ENCODE peak calls at places on chromosome 12, in ten cellular contexts. One of them, this sample, is unnamed.

GRCh38 chr12:89348894-89349669 is 3.2 kb downstream of the DUSP6 start:
- DNase-seq in uterus: no peak
- DNase-seq in tibial nerve: no peak
- DNase-seq in K562: no peak
- DNase-seq in suprapubic skin: no peak
- DNase-seq in HepG2: no peak
- DNase-seq in heart left ventricle: no peak
- DNase-seq in A549: no peak
- DNase-seq in ovary: no peak
- DNase-seq in adrenal gland: no peak
- DNase-seq in this sample: no peak

GRCh38 chr12:1870998-1871917 is 47.2 kb downstream of the CACNA2D4 start:
- DNase-seq in K562: no peak
- DNase-seq in A549: no peak
- DNase-seq in tibial nerve: no peak
- DNase-seq in ovary: no peak
- DNase-seq in adrenal gland: no peak
- DNase-seq in HepG2: no peak
- DNase-seq in uterus: no peak
- DNase-seq in suprapubic skin: no peak
- DNase-seq in heart left ventricle: no peak
- DNase-seq in this sample: no peak

GRCh38 chr12:75205556-75205955 is 4.1 kb downstream of the KCNC2 start:
- DNase-seq in suprapubic skin: no peak
- DNase-seq in heart left ventricle: no peak
- DNase-seq in tibial nerve: no peak
- DNase-seq in uterus: no peak
- DNase-seq in A549: no peak
- DNase-seq in adrenal gland: no peak
- DNase-seq in ovary: no peak
- DNase-seq in HepG2: no peak
- DNase-seq in K562: no peak
- DNase-seq in this sample: no peak

GRCh38 chr12:89469361-89469760 is 55.2 kb downstream of the GALNT4 start:
- DNase-seq in A549: no peak
- DNase-seq in heart left ventricle: no peak
- DNase-seq in uterus: no peak
- DNase-seq in K562: no peak
- DNase-seq in ovary: no peak
- DNase-seq in tibial nerve: no peak
- DNase-seq in HepG2: no peak
- DNase-seq in adrenal gland: no peak
- DNase-seq in suprapubic skin: no peak
- DNase-seq in this sample: no peak

GRCh38 chr12:45435945-45436710 is 220.2 kb downstream of the ANO6 start:
- DNase-seq in heart left ventricle: no peak
- DNase-seq in tibial nerve: no peak
- DNase-seq in ovary: no peak
- DNase-seq in A549: no peak
- DNase-seq in adrenal gland: no peak
- DNase-seq in uterus: no peak
- DNase-seq in K562: no peak
- DNase-seq in suprapubic skin: no peak
- DNase-seq in HepG2: no peak
- DNase-seq in this sample: no peak

GRCh38 chr12:4545195-4545594 is 6.5 kb downstream of the RAD51AP1 start:
- DNase-seq in tibial nerve: no peak
- DNase-seq in adrenal gland: no peak
- DNase-seq in suprapubic skin: no peak
- DNase-seq in HepG2: no peak
- DNase-seq in heart left ventricle: no peak
- DNase-seq in A549: no peak
- DNase-seq in K562: no peak
- DNase-seq in uterus: no peak
- DNase-seq in ovary: no peak
- DNase-seq in this sample: no peak

GRCh38 chr12:32331133-32331532 is 68.2 kb upstream of the FGD4 start:
- DNase-seq in K562: no peak
- DNase-seq in HepG2: peak
- DNase-seq in uterus: no peak
- DNase-seq in suprapubic skin: no peak
- DNase-seq in A549: no peak
- DNase-seq in adrenal gland: no peak
- DNase-seq in heart left ventricle: no peak
- DNase-seq in ovary: no peak
- DNase-seq in tibial nerve: no peak
- DNase-seq in this sample: no peak

GRCh38 chr12:125100551-125101434 is 35.6 kb downstream of the AACS start:
- DNase-seq in ovary: no peak
- DNase-seq in adrenal gland: no peak
- DNase-seq in A549: peak
- DNase-seq in heart left ventricle: no peak
- DNase-seq in HepG2: peak
- DNase-seq in tibial nerve: no peak
- DNase-seq in K562: no peak
- DNase-seq in uterus: no peak
- DNase-seq in suprapubic skin: no peak
- DNase-seq in this sample: no peak

GRCh38 chr12:47574252-47575021 is 131.4 kb downstream of the RPAP3 start:
- DNase-seq in K562: no peak
- DNase-seq in adrenal gland: no peak
- DNase-seq in ovary: no peak
- DNase-seq in HepG2: no peak
- DNase-seq in A549: no peak
- DNase-seq in suprapubic skin: no peak
- DNase-seq in tibial nerve: no peak
- DNase-seq in uterus: no peak
- DNase-seq in heart left ventricle: no peak
- DNase-seq in this sample: no peak

GRCh38 chr12:107622005-107622404 is 63.6 kb upstream of the PWP1 start:
- DNase-seq in A549: peak
- DNase-seq in HepG2: peak
- DNase-seq in K562: peak
- DNase-seq in suprapubic skin: no peak
- DNase-seq in ovary: no peak
- DNase-seq in heart left ventricle: no peak
- DNase-seq in uterus: no peak
- DNase-seq in adrenal gland: no peak
- DNase-seq in tibial nerve: no peak
- DNase-seq in this sample: no peak

GRCh38 chr12:113422030-113422900 is at the start of gene SDSL:
- DNase-seq in heart left ventricle: peak
- DNase-seq in A549: peak
- DNase-seq in ovary: peak
- DNase-seq in HepG2: peak
- DNase-seq in adrenal gland: peak
- DNase-seq in tibial nerve: peak
- DNase-seq in suprapubic skin: peak
- DNase-seq in K562: peak
- DNase-seq in uterus: peak
- DNase-seq in this sample: peak

GRCh38 chr12:28787151-28787550 is 361.9 kb upstream of the FAR2 start:
- DNase-seq in K562: no peak
- DNase-seq in ovary: no peak
- DNase-seq in A549: no peak
- DNase-seq in suprapubic skin: no peak
- DNase-seq in uterus: no peak
- DNase-seq in tibial nerve: no peak
- DNase-seq in heart left ventricle: no peak
- DNase-seq in HepG2: no peak
- DNase-seq in adrenal gland: no peak
- DNase-seq in this sample: no peak

GRCh38 chr12:52044284-52044983 is 6.8 kb upstream of the NR4A1 start:
- DNase-seq in ovary: peak
- DNase-seq in adrenal gland: peak
- DNase-seq in A549: no peak
- DNase-seq in HepG2: no peak
- DNase-seq in suprapubic skin: peak
- DNase-seq in uterus: peak
- DNase-seq in tibial nerve: peak
- DNase-seq in heart left ventricle: peak
- DNase-seq in K562: no peak
- DNase-seq in this sample: peak

GRCh38 chr12:116266220-116266619 is 11.3 kb downstream of the MED13L start:
- DNase-seq in adrenal gland: no peak
- DNase-seq in suprapubic skin: no peak
- DNase-seq in ovary: no peak
- DNase-seq in heart left ventricle: no peak
- DNase-seq in A549: peak
- DNase-seq in HepG2: no peak
- DNase-seq in tibial nerve: no peak
- DNase-seq in K562: no peak
- DNase-seq in uterus: no peak
- DNase-seq in this sample: no peak

GRCh38 chr12:132424811-132425210 is 65.1 kb upstream of the FBRSL1 start:
- DNase-seq in ovary: no peak
- DNase-seq in uterus: no peak
- DNase-seq in suprapubic skin: no peak
- DNase-seq in adrenal gland: no peak
- DNase-seq in A549: no peak
- DNase-seq in tibial nerve: no peak
- DNase-seq in HepG2: no peak
- DNase-seq in K562: no peak
- DNase-seq in heart left ventricle: no peak
- DNase-seq in this sample: no peak

GRCh38 chr12:88658009-88658408 is 77.7 kb upstream of the KITLG start:
- DNase-seq in A549: no peak
- DNase-seq in ovary: no peak
- DNase-seq in uterus: no peak
- DNase-seq in adrenal gland: no peak
- DNase-seq in tibial nerve: peak
- DNase-seq in HepG2: no peak
- DNase-seq in K562: no peak
- DNase-seq in suprapubic skin: no peak
- DNase-seq in heart left ventricle: peak
- DNase-seq in this sample: no peak

GRCh38 chr12:68980476-68981212 is 47.7 kb upstream of the CPM start:
- DNase-seq in tibial nerve: no peak
- DNase-seq in suprapubic skin: no peak
- DNase-seq in uterus: no peak
- DNase-seq in K562: no peak
- DNase-seq in ovary: no peak
- DNase-seq in adrenal gland: no peak
- DNase-seq in A549: no peak
- DNase-seq in heart left ventricle: no peak
- DNase-seq in HepG2: no peak
- DNase-seq in this sample: no peak

GRCh38 chr12:124093297-124093696 is 120.3 kb downstream of the ZNF664 start:
- DNase-seq in ovary: no peak
- DNase-seq in tibial nerve: no peak
- DNase-seq in suprapubic skin: no peak
- DNase-seq in adrenal gland: no peak
- DNase-seq in A549: no peak
- DNase-seq in uterus: no peak
- DNase-seq in K562: no peak
- DNase-seq in HepG2: no peak
- DNase-seq in heart left ventricle: no peak
- DNase-seq in this sample: no peak

DNA sequence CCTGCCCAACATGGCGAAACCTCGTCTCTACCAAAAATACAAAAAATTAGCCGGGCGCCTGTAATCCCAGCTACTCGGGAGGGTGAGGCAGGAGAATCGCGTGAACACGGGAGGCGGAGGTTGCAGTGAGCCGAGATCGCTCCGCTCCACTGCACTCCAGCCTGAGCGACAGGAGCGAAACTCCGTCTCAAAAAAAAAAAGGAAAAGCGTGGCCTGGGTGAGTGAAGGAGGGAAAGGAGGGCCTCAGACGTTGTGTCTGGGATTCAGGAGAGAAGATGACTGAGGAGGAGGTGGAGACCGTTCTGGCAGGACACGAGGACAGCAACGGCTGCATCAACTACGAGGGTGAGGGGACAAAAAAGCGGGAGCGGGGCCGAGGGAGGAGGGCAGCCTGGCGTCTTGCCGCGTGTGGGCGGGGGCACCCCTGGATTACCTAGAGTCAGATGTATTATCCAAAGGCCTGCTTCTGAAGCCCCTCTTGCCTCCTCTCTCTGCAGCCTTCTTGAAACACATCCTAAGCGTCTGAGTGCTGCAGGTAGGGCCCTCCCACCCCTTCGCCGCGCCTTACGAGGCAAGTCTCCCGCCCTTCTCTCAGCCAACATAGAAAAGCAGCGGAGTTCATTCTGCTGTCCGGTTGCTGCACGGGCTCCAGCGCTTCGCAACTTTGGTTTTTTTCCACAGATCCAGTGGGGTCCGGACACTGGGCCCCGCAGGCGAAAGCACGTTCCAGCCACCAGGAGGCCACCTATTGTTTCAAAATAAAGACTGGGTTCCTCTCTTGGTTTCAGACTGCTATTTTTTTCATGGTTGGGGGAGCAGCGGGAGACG is 744 bp upstream of the MYL6 start:
- DNase-seq in HepG2: peak
- DNase-seq in uterus: peak
- DNase-seq in A549: peak
- DNase-seq in ovary: peak
- DNase-seq in tibial nerve: peak
- DNase-seq in K562: no peak
- DNase-seq in heart left ventricle: peak
- DNase-seq in adrenal gland: peak
- DNase-seq in suprapubic skin: peak
- DNase-seq in this sample: peak
- TF ChIP-seq POLR2A in HepG2: no peak
- TF ChIP-seq POLR2A in uterus: peak
- TF ChIP-seq POLR2A in A549: peak
- TF ChIP-seq POLR2A in ovary: no peak
- TF ChIP-seq POLR2A in tibial nerve: peak
- TF ChIP-seq POLR2A in K562: peak
- TF ChIP-seq POLR2A in heart left ventricle: peak
- TF ChIP-seq POLR2A in adrenal gland: peak
- TF ChIP-seq POLR2A in suprapubic skin: no peak
- TF ChIP-seq POLR2A in this sample: no peak

GRCh38 chr12:54329756-54330155 is 4.8 kb downstream of the COPZ1 start:
- DNase-seq in suprapubic skin: no peak
- DNase-seq in HepG2: peak
- DNase-seq in ovary: no peak
- DNase-seq in tibial nerve: no peak
- DNase-seq in uterus: no peak
- DNase-seq in K562: no peak
- DNase-seq in A549: no peak
- DNase-seq in adrenal gland: no peak
- DNase-seq in heart left ventricle: no peak
- DNase-seq in this sample: no peak
- H3K27ac ChIP-seq in suprapubic skin: no peak
- H3K27ac ChIP-seq in HepG2: peak
- H3K27ac ChIP-seq in ovary: no peak
- H3K27ac ChIP-seq in tibial nerve: no peak
- H3K27ac ChIP-seq in uterus: no peak
- H3K27ac ChIP-seq in K562: no peak
- H3K27ac ChIP-seq in A549: no peak
- H3K27ac ChIP-seq in adrenal gland: no peak
- H3K27ac ChIP-seq in heart left ventricle: no peak
- H3K27ac ChIP-seq in this sample: peak

GRCh38 chr12:65961731-65962130 is 137.4 kb downstream of the HMGA2 start:
- DNase-seq in adrenal gland: no peak
- DNase-seq in ovary: no peak
- DNase-seq in tibial nerve: no peak
- DNase-seq in HepG2: no peak
- DNase-seq in uterus: no peak
- DNase-seq in heart left ventricle: no peak
- DNase-seq in A549: no peak
- DNase-seq in K562: no peak
- DNase-seq in suprapubic skin: no peak
- DNase-seq in this sample: no peak
- H3K4me3 ChIP-seq in adrenal gland: no peak
- H3K4me3 ChIP-seq in ovary: no peak
- H3K4me3 ChIP-seq in tibial nerve: no peak
- H3K4me3 ChIP-seq in HepG2: no peak
- H3K4me3 ChIP-seq in uterus: no peak
- H3K4me3 ChIP-seq in heart left ventricle: no peak
- H3K4me3 ChIP-seq in A549: no peak
- H3K4me3 ChIP-seq in K562: no peak
- H3K4me3 ChIP-seq in suprapubic skin: no peak
- H3K4me3 ChIP-seq in this sample: no peak

GRCh38 chr12:56152132-56152755 is at the start of gene MYL6B:
- DNase-seq in uterus: peak
- DNase-seq in K562: peak
- DNase-seq in HepG2: peak
- DNase-seq in tibial nerve: peak
- DNase-seq in heart left ventricle: peak
- DNase-seq in A549: peak
- DNase-seq in adrenal gland: peak
- DNase-seq in ovary: peak
- DNase-seq in suprapubic skin: peak
- DNase-seq in this sample: peak
- TF ChIP-seq POLR2A in uterus: peak
- TF ChIP-seq POLR2A in K562: peak
- TF ChIP-seq POLR2A in HepG2: peak
- TF ChIP-seq POLR2A in tibial nerve: peak
- TF ChIP-seq POLR2A in heart left ventricle: peak
- TF ChIP-seq POLR2A in A549: peak
- TF ChIP-seq POLR2A in adrenal gland: no peak
- TF ChIP-seq POLR2A in ovary: no peak
- TF ChIP-seq POLR2A in suprapubic skin: no peak
- TF ChIP-seq POLR2A in this sample: peak